ENCODE peak calls at places on chromosome 4, in ten cellular contexts. One of them, this sample, is unnamed.
A peak's percentile ranks its signal among the peaks of the same experiment; 100 is the strongest.

GRCh38 chr4:105327222-105327621 is 146.6 kb downstream of the PPA2 start:
- DNase-seq in bronchial epithelial cell: no peak
- DNase-seq in colonic mucosa: no peak
- DNase-seq in hepatocyte: no peak
- DNase-seq in fibroblast of lung: no peak
- DNase-seq in brain microvascular endothelial cell: no peak
- DNase-seq in DND-41: no peak
- DNase-seq in cardiac fibroblast: no peak
- DNase-seq in cardiac muscle cell: no peak
- DNase-seq in A549: no peak
- DNase-seq in this sample: no peak

GRCh38 chr4:90126805-90127204 is 389 bp upstream of the CCSER1 start:
- DNase-seq in bronchial epithelial cell: no peak
- DNase-seq in colonic mucosa: no peak
- DNase-seq in hepatocyte: no peak
- DNase-seq in fibroblast of lung: peak; percentile 2
- DNase-seq in brain microvascular endothelial cell: no peak
- DNase-seq in DND-41: no peak
- DNase-seq in cardiac fibroblast: no peak
- DNase-seq in cardiac muscle cell: no peak
- DNase-seq in A549: no peak
- DNase-seq in this sample: no peak

GRCh38 chr4:180058731-180059215 is 2184.4 kb upstream of the TENM3 start:
- DNase-seq in bronchial epithelial cell: no peak
- DNase-seq in colonic mucosa: peak; percentile 77
- DNase-seq in hepatocyte: peak; percentile 72
- DNase-seq in fibroblast of lung: peak; percentile 78
- DNase-seq in brain microvascular endothelial cell: no peak
- DNase-seq in DND-41: no peak
- DNase-seq in cardiac fibroblast: peak; percentile 37
- DNase-seq in cardiac muscle cell: peak; percentile 51
- DNase-seq in A549: peak; percentile 10
- DNase-seq in this sample: peak; percentile 82

GRCh38 chr4:150329338-150329737 is 251.1 kb downstream of the DCLK2 start:
- DNase-seq in bronchial epithelial cell: no peak
- DNase-seq in colonic mucosa: no peak
- DNase-seq in hepatocyte: no peak
- DNase-seq in fibroblast of lung: no peak
- DNase-seq in brain microvascular endothelial cell: no peak
- DNase-seq in DND-41: no peak
- DNase-seq in cardiac fibroblast: no peak
- DNase-seq in cardiac muscle cell: no peak
- DNase-seq in A549: no peak
- DNase-seq in this sample: no peak

GRCh38 chr4:13537011-13537831 is 7.1 kb downstream of the NKX3-2 start:
- DNase-seq in bronchial epithelial cell: no peak
- DNase-seq in colonic mucosa: no peak
- DNase-seq in hepatocyte: no peak
- DNase-seq in fibroblast of lung: no peak
- DNase-seq in brain microvascular endothelial cell: no peak
- DNase-seq in DND-41: no peak
- DNase-seq in cardiac fibroblast: no peak
- DNase-seq in cardiac muscle cell: no peak
- DNase-seq in A549: no peak
- DNase-seq in this sample: peak; percentile 52

GRCh38 chr4:99759346-99759984 is 57.2 kb upstream of the DAPP1 start:
- DNase-seq in bronchial epithelial cell: no peak
- DNase-seq in colonic mucosa: no peak
- DNase-seq in hepatocyte: no peak
- DNase-seq in fibroblast of lung: no peak
- DNase-seq in brain microvascular endothelial cell: no peak
- DNase-seq in DND-41: no peak
- DNase-seq in cardiac fibroblast: no peak
- DNase-seq in cardiac muscle cell: no peak
- DNase-seq in A549: no peak
- DNase-seq in this sample: no peak

GRCh38 chr4:168218663-168219062 is 99.9 kb downstream of the DDX60 start:
- DNase-seq in bronchial epithelial cell: peak; percentile 91
- DNase-seq in colonic mucosa: no peak
- DNase-seq in hepatocyte: no peak
- DNase-seq in fibroblast of lung: peak; percentile 26
- DNase-seq in brain microvascular endothelial cell: peak; percentile 68
- DNase-seq in DND-41: no peak
- DNase-seq in cardiac fibroblast: peak; percentile 43
- DNase-seq in cardiac muscle cell: peak; percentile 59
- DNase-seq in A549: no peak
- DNase-seq in this sample: no peak

GRCh38 chr4:22460266-22460665 is 55.6 kb downstream of the ADGRA3 start:
- DNase-seq in bronchial epithelial cell: no peak
- DNase-seq in colonic mucosa: no peak
- DNase-seq in hepatocyte: no peak
- DNase-seq in fibroblast of lung: no peak
- DNase-seq in brain microvascular endothelial cell: no peak
- DNase-seq in DND-41: no peak
- DNase-seq in cardiac fibroblast: no peak
- DNase-seq in cardiac muscle cell: no peak
- DNase-seq in A549: no peak
- DNase-seq in this sample: no peak

GRCh38 chr4:41256131-41256739 is 493 bp upstream of the UCHL1 start:
- DNase-seq in bronchial epithelial cell: no peak
- DNase-seq in colonic mucosa: no peak
- DNase-seq in hepatocyte: no peak
- DNase-seq in fibroblast of lung: peak; percentile 70
- DNase-seq in brain microvascular endothelial cell: peak; percentile 64
- DNase-seq in DND-41: no peak
- DNase-seq in cardiac fibroblast: peak; percentile 40
- DNase-seq in cardiac muscle cell: peak; percentile 64
- DNase-seq in A549: peak; percentile 15
- DNase-seq in this sample: peak; percentile 68

GRCh38 chr4:174996079-174996478 is 77.9 kb downstream of the ADAM29 start:
- DNase-seq in bronchial epithelial cell: no peak
- DNase-seq in colonic mucosa: no peak
- DNase-seq in hepatocyte: no peak
- DNase-seq in fibroblast of lung: no peak
- DNase-seq in brain microvascular endothelial cell: no peak
- DNase-seq in DND-41: no peak
- DNase-seq in cardiac fibroblast: no peak
- DNase-seq in cardiac muscle cell: no peak
- DNase-seq in A549: no peak
- DNase-seq in this sample: no peak

GRCh38 chr4:147019061-147019460 is 73.4 kb upstream of the TTC29 start:
- DNase-seq in bronchial epithelial cell: peak; percentile 54
- DNase-seq in colonic mucosa: peak; percentile 63
- DNase-seq in hepatocyte: peak; percentile 65
- DNase-seq in fibroblast of lung: peak; percentile 72
- DNase-seq in brain microvascular endothelial cell: peak; percentile 70
- DNase-seq in DND-41: peak; percentile 49
- DNase-seq in cardiac fibroblast: peak; percentile 79
- DNase-seq in cardiac muscle cell: peak; percentile 77
- DNase-seq in A549: peak; percentile 12
- DNase-seq in this sample: no peak

GRCh38 chr4:184028571-184028996 is 123.5 kb downstream of the STOX2 start:
- DNase-seq in bronchial epithelial cell: no peak
- DNase-seq in colonic mucosa: no peak
- DNase-seq in hepatocyte: no peak
- DNase-seq in fibroblast of lung: peak; percentile 9
- DNase-seq in brain microvascular endothelial cell: no peak
- DNase-seq in DND-41: peak; percentile 64
- DNase-seq in cardiac fibroblast: no peak
- DNase-seq in cardiac muscle cell: no peak
- DNase-seq in A549: no peak
- DNase-seq in this sample: no peak

GRCh38 chr4:184019084-184019483 is 114.0 kb downstream of the STOX2 start:
- DNase-seq in bronchial epithelial cell: peak; percentile 93
- DNase-seq in colonic mucosa: no peak
- DNase-seq in hepatocyte: no peak
- DNase-seq in fibroblast of lung: peak; percentile 50
- DNase-seq in brain microvascular endothelial cell: no peak
- DNase-seq in DND-41: no peak
- DNase-seq in cardiac fibroblast: no peak
- DNase-seq in cardiac muscle cell: no peak
- DNase-seq in A549: no peak
- DNase-seq in this sample: no peak

GRCh38 chr4:184019667-184020665 is 114.9 kb downstream of the STOX2 start:
- DNase-seq in bronchial epithelial cell: peak; percentile 46
- DNase-seq in colonic mucosa: no peak
- DNase-seq in hepatocyte: no peak
- DNase-seq in fibroblast of lung: no peak
- DNase-seq in brain microvascular endothelial cell: no peak
- DNase-seq in DND-41: no peak
- DNase-seq in cardiac fibroblast: no peak
- DNase-seq in cardiac muscle cell: no peak
- DNase-seq in A549: no peak
- DNase-seq in this sample: no peak

GRCh38 chr4:184021389-184021788 is 116.3 kb downstream of the STOX2 start:
- DNase-seq in bronchial epithelial cell: peak; percentile 84
- DNase-seq in colonic mucosa: no peak
- DNase-seq in hepatocyte: no peak
- DNase-seq in fibroblast of lung: no peak
- DNase-seq in brain microvascular endothelial cell: no peak
- DNase-seq in DND-41: no peak
- DNase-seq in cardiac fibroblast: no peak
- DNase-seq in cardiac muscle cell: no peak
- DNase-seq in A549: peak; percentile 6
- DNase-seq in this sample: no peak

DNA sequence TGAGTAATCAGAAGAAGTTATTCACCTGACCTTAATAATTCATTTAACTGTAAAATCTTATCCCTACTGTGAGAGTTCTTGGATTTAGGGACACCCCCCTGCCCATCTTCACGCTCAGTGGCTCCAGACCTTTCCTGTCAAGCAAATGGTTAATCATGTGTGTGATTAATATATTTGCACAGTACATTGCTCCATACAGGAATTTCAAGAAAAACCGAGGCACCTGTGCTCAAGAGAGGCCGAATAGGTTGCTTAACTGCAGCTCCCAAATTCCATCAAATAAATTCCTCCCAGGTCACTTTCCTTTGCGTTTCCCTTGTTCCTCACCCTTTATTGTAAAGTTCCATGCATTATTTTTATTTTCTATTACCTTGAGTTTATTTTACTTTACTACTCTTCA is 119.5 kb downstream of the STOX2 start:
- DNase-seq in bronchial epithelial cell: peak; percentile 77
- DNase-seq in colonic mucosa: no peak
- DNase-seq in hepatocyte: no peak
- DNase-seq in fibroblast of lung: no peak
- DNase-seq in brain microvascular endothelial cell: no peak
- DNase-seq in DND-41: no peak
- DNase-seq in cardiac fibroblast: no peak
- DNase-seq in cardiac muscle cell: no peak
- DNase-seq in A549: no peak
- DNase-seq in this sample: no peak
- H3K4me3 ChIP-seq in bronchial epithelial cell: no peak overlapping the region
- H3K4me3 ChIP-seq in colonic mucosa: no peak overlapping the region
- H3K4me3 ChIP-seq in hepatocyte: no peak overlapping the region
- H3K4me3 ChIP-seq in fibroblast of lung: no peak overlapping the region
- H3K4me3 ChIP-seq in brain microvascular endothelial cell: no peak overlapping the region
- H3K4me3 ChIP-seq in DND-41: no peak overlapping the region
- H3K4me3 ChIP-seq in cardiac fibroblast: no peak overlapping the region
- H3K4me3 ChIP-seq in cardiac muscle cell: no peak overlapping the region
- H3K4me3 ChIP-seq in A549: no peak overlapping the region
- H3K4me3 ChIP-seq in this sample: no peak overlapping the region

DNA sequence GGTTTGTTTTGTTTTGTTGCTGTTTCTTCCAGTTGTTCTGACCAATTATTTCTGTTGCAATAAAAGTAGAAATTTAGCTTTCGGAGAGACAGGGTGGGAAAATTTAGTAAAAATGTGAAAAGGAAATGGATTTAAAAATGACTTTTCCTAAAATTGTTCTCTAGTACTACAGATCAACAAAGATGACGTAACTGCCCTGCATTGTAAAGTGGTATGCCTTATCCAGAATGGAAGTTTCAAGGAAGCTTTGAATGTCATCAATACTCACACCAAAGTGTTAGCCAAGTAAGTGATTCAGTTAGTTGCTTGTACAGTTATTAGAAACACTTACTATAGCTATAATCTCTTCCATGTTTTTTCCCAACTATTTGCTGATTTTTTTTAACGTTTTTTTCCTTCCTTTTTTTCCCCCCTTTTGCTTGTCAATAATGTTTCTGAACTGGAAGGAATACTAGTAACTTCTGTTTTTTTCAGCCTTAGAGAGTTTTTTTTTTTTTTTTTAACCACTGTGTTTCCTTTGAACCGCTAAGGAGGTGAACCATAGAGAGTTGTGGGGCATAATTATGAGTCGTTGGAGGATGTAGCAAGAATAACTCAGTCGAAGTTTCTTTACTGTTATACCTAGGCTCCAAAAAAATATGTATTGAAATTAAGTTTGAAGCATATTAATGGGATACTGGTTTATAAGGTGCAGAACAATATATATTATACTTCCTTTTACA is 2.2 kb downstream of the SRP72 start:
- DNase-seq in bronchial epithelial cell: no peak
- DNase-seq in colonic mucosa: no peak
- DNase-seq in hepatocyte: no peak
- DNase-seq in fibroblast of lung: no peak
- DNase-seq in brain microvascular endothelial cell: no peak
- DNase-seq in DND-41: no peak
- DNase-seq in cardiac fibroblast: no peak
- DNase-seq in cardiac muscle cell: peak; percentile 10
- DNase-seq in A549: no peak
- DNase-seq in this sample: no peak
- H3K4me3 ChIP-seq in bronchial epithelial cell: no peak overlapping the region
- H3K4me3 ChIP-seq in colonic mucosa: no peak overlapping the region
- H3K4me3 ChIP-seq in hepatocyte: peak overlapping the region; percentile 66
- H3K4me3 ChIP-seq in fibroblast of lung: peak overlapping the region; percentile 97
- H3K4me3 ChIP-seq in brain microvascular endothelial cell: no peak overlapping the region
- H3K4me3 ChIP-seq in DND-41: peak overlapping the region; percentile 87
- H3K4me3 ChIP-seq in cardiac fibroblast: no peak overlapping the region
- H3K4me3 ChIP-seq in cardiac muscle cell: peak overlapping the region; percentile 94
- H3K4me3 ChIP-seq in A549: no peak overlapping the region
- H3K4me3 ChIP-seq in this sample: no peak overlapping the region

DNA sequence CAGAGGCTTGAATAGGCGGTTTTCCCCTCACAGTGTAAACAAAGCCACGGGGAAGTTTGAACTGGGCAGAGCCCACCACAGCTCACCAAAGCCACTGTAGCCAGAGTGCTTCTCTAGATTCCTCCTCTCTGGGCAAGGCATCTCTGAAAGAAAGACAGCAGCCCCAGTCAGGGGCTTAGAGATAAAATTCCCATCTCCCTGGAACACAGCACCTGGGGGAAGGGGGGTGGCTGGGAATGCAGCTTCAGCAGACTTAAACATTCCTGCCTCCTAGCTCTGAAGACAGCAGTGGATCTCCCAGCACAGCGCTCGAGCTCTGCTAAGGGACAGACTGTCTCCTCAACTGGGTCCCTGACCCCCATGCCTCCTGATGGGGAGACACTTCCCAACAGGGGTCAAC is 44.0 kb upstream of the USP38 start:
- DNase-seq in bronchial epithelial cell: no peak
- DNase-seq in colonic mucosa: no peak
- DNase-seq in hepatocyte: no peak
- DNase-seq in fibroblast of lung: no peak
- DNase-seq in brain microvascular endothelial cell: no peak
- DNase-seq in DND-41: no peak
- DNase-seq in cardiac fibroblast: no peak
- DNase-seq in cardiac muscle cell: no peak
- DNase-seq in A549: no peak
- DNase-seq in this sample: no peak
- H3K4me3 ChIP-seq in bronchial epithelial cell: no peak overlapping the region
- H3K4me3 ChIP-seq in colonic mucosa: no peak overlapping the region
- H3K4me3 ChIP-seq in hepatocyte: no peak overlapping the region
- H3K4me3 ChIP-seq in fibroblast of lung: no peak overlapping the region
- H3K4me3 ChIP-seq in brain microvascular endothelial cell: no peak overlapping the region
- H3K4me3 ChIP-seq in DND-41: no peak overlapping the region
- H3K4me3 ChIP-seq in cardiac fibroblast: no peak overlapping the region
- H3K4me3 ChIP-seq in cardiac muscle cell: no peak overlapping the region
- H3K4me3 ChIP-seq in A549: no peak overlapping the region
- H3K4me3 ChIP-seq in this sample: no peak overlapping the region

GRCh38 chr4:91198951-91199350 is 1071.8 kb downstream of the CCSER1 start:
- DNase-seq in bronchial epithelial cell: no peak
- DNase-seq in colonic mucosa: no peak
- DNase-seq in hepatocyte: no peak
- DNase-seq in fibroblast of lung: peak; percentile 6
- DNase-seq in brain microvascular endothelial cell: no peak
- DNase-seq in DND-41: no peak
- DNase-seq in cardiac fibroblast: peak; percentile 5
- DNase-seq in cardiac muscle cell: peak; percentile 11
- DNase-seq in A549: no peak
- DNase-seq in this sample: no peak
- H3K4me3 ChIP-seq in bronchial epithelial cell: no peak overlapping the region
- H3K4me3 ChIP-seq in colonic mucosa: no peak overlapping the region
- H3K4me3 ChIP-seq in hepatocyte: no peak overlapping the region
- H3K4me3 ChIP-seq in fibroblast of lung: peak overlapping the region; percentile 6
- H3K4me3 ChIP-seq in brain microvascular endothelial cell: no peak overlapping the region
- H3K4me3 ChIP-seq in DND-41: peak overlapping the region; percentile 44
- H3K4me3 ChIP-seq in cardiac fibroblast: no peak overlapping the region
- H3K4me3 ChIP-seq in cardiac muscle cell: no peak overlapping the region
- H3K4me3 ChIP-seq in A549: peak overlapping the region; percentile 32
- H3K4me3 ChIP-seq in this sample: no peak overlapping the region